ENCODE peak calls at places on chromosomes 3 and 15, in seven cellular contexts. M, D, P, E, A, J and B are unnamed samples.

GRCh38 chr3:64972793-64973192 is 285.0 kb upstream of the ADAMTS9 start:
- DNase-seq in M (no peak), D (no peak), P (no peak), E (no peak), A (no peak), J (no peak), B (no peak)

GRCh38 chr3:38985981-38986380 is 65.8 kb downstream of the SCN11A start:
- DNase-seq in M (no peak), D (no peak), P (no peak), E (no peak), A (no peak), J (no peak), B (no peak)

GRCh38 chr15:39788800-39789565 is 6.3 kb upstream of the FSIP1 start:
- DNase-seq in M (no peak), D (peak), P (no peak), E (no peak), A (no peak), J (no peak), B (no peak)

GRCh38 chr15:50675524-50676144 is 11.0 kb downstream of the TRPM7 start:
- DNase-seq in M (no peak), D (no peak), P (no peak), E (peak), A (no peak), J (no peak), B (no peak)

GRCh38 chr3:31530039-31530983 is 2.4 kb upstream of the STT3B start:
- DNase-seq in M (no peak), D (no peak), P (no peak), E (no peak), A (no peak), J (no peak), B (no peak)

GRCh38 chr15:27747997-27748396 is 351.1 kb downstream of the OCA2 start:
- DNase-seq in M (no peak), D (no peak), P (no peak), E (no peak), A (no peak), J (no peak), B (no peak)

GRCh38 chr3:113097821-113098516 is 107.2 kb downstream of the GTPBP8 start:
- DNase-seq in M (peak), D (peak), P (no peak), E (no peak), A (no peak), J (no peak), B (peak)

GRCh38 chr3:95029644-95030043 is 966.8 kb downstream of the NSUN3 start:
- DNase-seq in M (no peak), D (no peak), P (no peak), E (no peak), A (no peak), J (no peak), B (no peak)

GRCh38 chr3:112086018-112086854 is at the start of gene C3orf52:
- DNase-seq in M (peak), D (no peak), P (peak), E (peak), A (peak), J (peak), B (peak)